ENCODE peak calls at places on chromosomes 11 and 22, in four cellular contexts. N is stomach, K is transverse colon, C is upper lobe of left lung. A is an unnamed sample.

GRCh38 chr22:37016134-37016910 is 2.9 kb downstream of the TST start:
- DNase-seq in K (peak; percentile 89), N (peak; percentile 76), C (no peak), A (no peak)

GRCh38 chr11:59144579-59145345 is 2.1 kb downstream of the FAM111A start:
- DNase-seq in K (peak; percentile 89), N (peak; percentile 76), C (peak; percentile 92), A (peak; percentile 92)

GRCh38 chr11:25423436-25424184 is 908.3 kb upstream of the ANO3 start:
- DNase-seq in C (no peak), K (no peak), N (no peak), A (no peak)

GRCh38 chr22:19854778-19855503 is at the start of the genes GNB1L and RTL10:
- DNase-seq in K (peak; percentile 98), N (peak; percentile 99), C (peak; percentile 100), A (peak; percentile 98)

GRCh38 chr22:29625090-29625825 is 21.8 kb downstream of the NF2 start:
- DNase-seq in C (no peak), N (peak; percentile 60), K (peak; percentile 34), A (peak; percentile 75)

GRCh38 chr11:33723238-33723881 is 12.9 kb downstream of the CD59 start:
- DNase-seq in N (no peak), C (no peak), K (no peak), A (no peak)

GRCh38 chr11:35237860-35238715 is 99.1 kb downstream of the CD44 start:
- DNase-seq in N (peak; percentile 32), C (no peak), K (peak; percentile 54), A (no peak)

GRCh38 chr11:64032050-64032449 is 3.7 kb upstream of the FLRT1 start:
- DNase-seq in N (no peak), K (no peak), C (no peak), A (no peak)

GRCh38 chr22:20859615-20860014 is 808 bp downstream of the SNAP29 start:
- DNase-seq in K (no peak), N (no peak), C (no peak), A (no peak)

GRCh38 chr11:67071420-67072284 is 15.0 kb downstream of the RHOD start:
- DNase-seq in N (peak; percentile 88), C (peak; percentile 93), K (peak; percentile 85), A (peak; percentile 80)

GRCh38 chr22:50599816-50600454 is 658 bp upstream of the MAPK8IP2 start:
- DNase-seq in K (peak; percentile 49), N (peak; percentile 59), C (peak; percentile 94), A (peak; percentile 72)

GRCh38 chr11:120212259-120212888 is 1.5 kb downstream of the OAF start:
- DNase-seq in K (no peak), N (no peak), C (no peak), A (no peak)

GRCh38 chr22:30444632-30445437 is 19.3 kb downstream of the MTFP1 start:
- DNase-seq in N (peak; percentile 67), C (no peak), K (peak; percentile 48), A (no peak)

GRCh38 chr22:35334010-35334409 is 34.3 kb downstream of the TOM1 start:
- DNase-seq in K (no peak), C (no peak), N (no peak), A (no peak)

GRCh38 chr11:70270104-70270876 is at the start of gene PPFIA1:
- DNase-seq in C (peak; percentile 99), N (peak; percentile 97), K (peak; percentile 97), A (peak; percentile 97)

GRCh38 chr11:31325162-31325561 is 44.4 kb downstream of the DCDC1 start:
- DNase-seq in C (no peak), N (no peak), K (no peak), A (no peak)

GRCh38 chr11:86160546-86161149 is 83.9 kb upstream of the EED start:
- DNase-seq in K (no peak), N (no peak), C (no peak), A (no peak)

GRCh38 chr11:7154881-7155344 is 66.1 kb downstream of the RBMXL2 start:
- DNase-seq in N (no peak), K (no peak), C (no peak), A (no peak)

GRCh38 chr11:131754671-131755070 is 384.3 kb downstream of the NTM start:
- DNase-seq in C (no peak), K (no peak), N (no peak), A (no peak)

GRCh38 chr11:2180775-2181370 is 9.3 kb upstream of the TH start:
- DNase-seq in C (no peak), K (no peak), N (no peak), A (no peak)

GRCh38 chr11:122656073-122656630 is 630 bp downstream of the UBASH3B start:
- DNase-seq in K (peak; percentile 39), N (peak; percentile 38), C (peak; percentile 93), A (peak; percentile 76)

GRCh38 chr11:72655014-72655413 is 19.2 kb downstream of the PDE2A start:
- DNase-seq in K (no peak), N (no peak), C (peak; percentile 61), A (no peak)

GRCh38 chr22:41657709-41658108 is 31.0 kb downstream of the SNU13 start:
- DNase-seq in K (no peak), C (no peak), N (no peak), A (no peak)

GRCh38 chr11:45252877-45253276 is 33.3 kb downstream of the SYT13 start:
- DNase-seq in C (no peak), N (no peak), K (no peak), A (no peak)

GRCh38 chr11:71418643-71419042 is 29.6 kb downstream of the DHCR7 start:
- DNase-seq in N (no peak), K (peak; percentile 15), C (no peak), A (no peak)
- H3K27ac ChIP-seq in N (no peak overlapping the region), K (no peak overlapping the region), C (no peak overlapping the region), A (no peak overlapping the region)

DNA sequence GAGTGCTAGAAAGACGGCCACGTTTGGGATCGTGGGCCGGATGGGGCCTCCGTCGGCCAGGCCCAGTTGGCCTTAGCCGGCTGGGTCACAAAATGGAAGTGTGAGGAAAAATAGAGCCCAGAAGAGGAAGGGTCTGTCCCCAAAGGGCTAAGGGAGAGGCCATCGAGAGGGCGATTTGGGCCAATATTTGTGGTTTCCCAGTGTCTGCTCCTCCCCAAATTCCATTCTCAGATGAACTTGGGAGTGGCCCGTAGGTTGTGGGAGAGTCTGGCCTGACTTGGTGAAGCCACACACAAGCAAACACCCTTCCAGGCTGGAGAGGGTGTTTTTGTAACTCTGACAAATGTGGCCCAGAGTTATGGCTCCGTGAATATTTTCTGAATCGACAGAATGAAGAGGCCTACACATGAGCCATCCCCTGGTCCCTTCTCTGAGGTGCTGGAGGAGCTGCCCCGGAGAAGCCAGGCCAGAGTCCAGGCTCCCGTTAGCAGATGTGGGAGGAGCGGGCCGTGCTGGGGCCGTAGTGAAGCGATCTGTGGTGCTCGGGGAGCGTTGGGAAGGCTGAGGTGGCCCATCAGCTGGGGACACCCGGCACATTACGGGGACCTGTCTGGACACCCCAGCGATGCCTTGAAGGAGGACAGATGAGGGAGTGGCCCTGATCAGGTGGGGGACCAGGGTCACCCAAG is 73.5 kb upstream of the PPARA start:
- DNase-seq in C (peak; percentile 58), N (peak; percentile 59), K (peak; percentile 28), A (peak; percentile 84)
- H3K4me3 ChIP-seq in C (peak overlapping the region; percentile 89), N (peak overlapping the region; percentile 91), K (peak overlapping the region; percentile 80), A (peak overlapping the region; percentile 73)

DNA sequence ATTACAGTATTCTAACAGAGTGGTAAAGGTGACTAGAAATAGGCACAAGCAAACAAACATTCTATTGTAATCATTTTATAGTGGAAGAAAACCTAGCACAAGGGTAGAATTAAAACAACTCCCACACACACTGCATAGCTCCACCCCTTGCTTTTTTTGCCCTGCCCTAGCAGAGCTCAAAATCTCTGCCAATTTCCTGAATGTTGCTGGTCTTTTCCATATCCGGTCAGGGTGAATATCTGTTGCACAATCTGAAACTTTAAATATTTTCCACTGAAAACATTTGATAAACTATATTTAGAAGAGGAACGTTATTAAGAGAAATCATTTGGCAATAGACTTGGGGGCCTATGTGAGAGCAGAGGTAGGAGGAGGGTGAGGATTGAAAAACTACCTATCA is 2.7 kb downstream of the SPA17 start:
- DNase-seq in K (peak; percentile 52), N (no peak), C (no peak), A (no peak)
- TF ChIP-seq EP300 in K (no peak), N (no peak), C (no peak), A (no peak)

GRCh38 chr11:117366183-117366582 is 38.5 kb downstream of the CEP164 start:
- DNase-seq in K (no peak), C (no peak), N (no peak), A (no peak)
- H3K27ac ChIP-seq in K (no peak overlapping the region), C (no peak overlapping the region), N (no peak overlapping the region), A (no peak overlapping the region)